ENCODE peak calls at places on chromosomes 7 and 10, in eight cellular contexts. D is nucleus accumbens; C is NCI-H345; S is Panc1; J is activated CD8-positive, alpha-beta memory T cell treated with anti-CD3 and anti-CD28 coated beads for 24 hours; G is AG10803; V is CD8-positive, alpha-beta T cell; F is A549. I is an unnamed sample.

GRCh38 chr7:86955895-86956503 is 103.5 kb downstream of the ELAPOR2 start:
- DNase-seq in J (no peak), D (no peak), S (no peak), F (no peak), C (no peak), G (no peak), V (no peak), I (no peak)

GRCh38 chr10:46255696-46256355 is 31.0 kb upstream of the ANTXRL start:
- DNase-seq in S (no peak), V (no peak), G (peak; percentile 24), J (peak; percentile 81), C (no peak), D (peak; percentile 12), F (peak; percentile 75), I (peak; percentile 52)

GRCh38 chr7:101816499-101817030 is 861 bp upstream of the CUX1 start:
- DNase-seq in J (peak; percentile 61), C (peak; percentile 27), D (peak; percentile 18), G (peak; percentile 47), F (peak; percentile 52), V (no peak), S (no peak), I (peak; percentile 87)

GRCh38 chr10:89738551-89739209 is 37.3 kb downstream of the KIF20B start:
- DNase-seq in J (no peak), V (no peak), G (peak; percentile 2), F (no peak), D (no peak), S (no peak), C (no peak), I (peak; percentile 52)

GRCh38 chr7:51376420-51377092 is 59.9 kb upstream of the COBL start:
- DNase-seq in V (no peak), D (no peak), J (no peak), C (peak; percentile 37), F (peak; percentile 89), G (no peak), S (no peak), I (no peak)

GRCh38 chr10:109898666-109899577 is 24.4 kb downstream of the XPNPEP1 start:
- DNase-seq in S (no peak), G (peak; percentile 22), F (no peak), D (no peak), J (no peak), V (no peak), C (no peak), I (no peak)

GRCh38 chr7:30760514-30761213 is 8.7 kb downstream of the INMT start:
- DNase-seq in G (no peak), C (no peak), F (no peak), J (no peak), D (no peak), S (no peak), V (no peak), I (no peak)

GRCh38 chr10:132245056-132245455 is 58.3 kb downstream of the DPYSL4 start:
- DNase-seq in G (no peak), J (no peak), C (no peak), D (no peak), F (no peak), S (no peak), V (no peak), I (no peak)

GRCh38 chr7:140200102-140200989 is 23.6 kb upstream of the KDM7A start:
- DNase-seq in D (no peak), S (peak; percentile 69), J (no peak), F (peak; percentile 81), G (peak; percentile 46), C (no peak), V (no peak), I (no peak)

GRCh38 chr7:90933984-90934383 is 330.2 kb upstream of the FZD1 start:
- DNase-seq in F (no peak), J (no peak), V (no peak), G (no peak), C (no peak), S (no peak), D (no peak), I (no peak)

GRCh38 chr10:3902054-3902808 is 117.2 kb upstream of the KLF6 start:
- DNase-seq in S (no peak), G (peak; percentile 62), C (no peak), J (no peak), D (no peak), V (peak; percentile 7), F (no peak), I (peak; percentile 72)

GRCh38 chr10:104351919-104352318 is 1.7 kb upstream of the CFAP58 start:
- DNase-seq in V (no peak), C (no peak), F (no peak), D (no peak), S (no peak), G (no peak), J (no peak), I (no peak)

GRCh38 chr7:131859162-131859821 is 302.9 kb upstream of the PODXL start:
- DNase-seq in D (peak; percentile 16), V (no peak), S (peak; percentile 59), C (peak; percentile 66), F (peak; percentile 77), J (peak; percentile 64), G (peak; percentile 75), I (peak; percentile 73)

GRCh38 chr7:44749992-44750391 is 1.3 kb downstream of the ZMIZ2 start:
- DNase-seq in C (no peak), V (no peak), J (no peak), F (no peak), D (no peak), S (no peak), G (no peak), I (no peak)

GRCh38 chr7:31782411-31782991 is 95.5 kb downstream of the PPP1R17 start:
- DNase-seq in J (no peak), G (peak; percentile 68), F (peak; percentile 75), C (peak; percentile 57), V (no peak), S (peak; percentile 38), D (no peak), I (peak; percentile 63)

GRCh38 chr10:986881-987634 is 1.2 kb upstream of the GTPBP4 start:
- DNase-seq in G (peak; percentile 94), D (no peak), V (no peak), J (no peak), S (no peak), F (no peak), C (no peak), I (no peak)

GRCh38 chr7:131540491-131541162 is 15.8 kb downstream of the PODXL start:
- DNase-seq in V (no peak), S (no peak), G (no peak), C (no peak), F (peak; percentile 48), D (no peak), J (no peak), I (no peak)

GRCh38 chr10:119893845-119894427 is 1.4 kb downstream of the SEC23IP start:
- DNase-seq in D (no peak), V (no peak), F (no peak), C (no peak), S (no peak), J (no peak), G (no peak), I (no peak)

GRCh38 chr7:101659706-101660105 is 30.6 kb upstream of the MYL10 start:
- DNase-seq in C (no peak), F (no peak), S (no peak), D (no peak), J (no peak), V (no peak), G (no peak), I (no peak)

GRCh38 chr10:52571018-52571417 is 201.6 kb downstream of the MBL2 start:
- DNase-seq in C (no peak), J (no peak), F (no peak), D (no peak), S (no peak), V (no peak), G (peak; percentile 48), I (no peak)

GRCh38 chr7:65840446-65840845 is 32.4 kb upstream of the VKORC1L1 start:
- DNase-seq in D (no peak), F (no peak), J (no peak), S (peak; percentile 33), C (peak; percentile 5), G (no peak), V (no peak), I (peak; percentile 56)

GRCh38 chr7:114086491-114086905 is 167.7 kb upstream of the PPP1R3A start:
- DNase-seq in S (no peak), C (peak; percentile 35), G (no peak), D (no peak), F (no peak), V (no peak), J (no peak), I (peak; percentile 38)

GRCh38 chr7:124034754-124035100 is 1.9 kb upstream of the TMEM229A start:
- DNase-seq in F (no peak), J (no peak), V (no peak), C (no peak), G (no peak), D (no peak), S (no peak), I (no peak)

GRCh38 chr7:128791968-128792319 is at the start of gene CCDC136:
- DNase-seq in J (peak; percentile 56), C (no peak), G (no peak), S (no peak), F (no peak), V (no peak), D (no peak), I (no peak)

GRCh38 chr7:127504715-127505114 is 80.7 kb downstream of the GCC1 start:
- DNase-seq in D (no peak), J (peak; percentile 60), F (peak; percentile 29), S (no peak), C (no peak), V (no peak), G (peak; percentile 16), I (peak; percentile 24)

GRCh38 chr10:76558586-76558985 is 1079.0 kb downstream of the KCNMA1 start:
- DNase-seq in D (no peak), V (no peak), J (no peak), S (no peak), F (no peak), G (peak; percentile 92), C (no peak), I (no peak)

GRCh38 chr7:35024298-35024697 is 13.0 kb downstream of the DPY19L1 start:
- DNase-seq in V (no peak), S (no peak), C (no peak), G (no peak), D (no peak), J (no peak), F (no peak), I (no peak)

GRCh38 chr10:68231106-68231901 is 609 bp downstream of the ATOH7 start:
- DNase-seq in V (no peak), G (peak; percentile 60), F (peak; percentile 84), S (peak; percentile 48), J (peak; percentile 80), D (peak; percentile 77), C (peak; percentile 64), I (peak; percentile 92)

GRCh38 chr7:70679666-70680065 is 452.3 kb upstream of the GALNT17 start:
- DNase-seq in G (peak; percentile 78), S (no peak), F (no peak), J (no peak), V (no peak), C (no peak), D (no peak), I (peak; percentile 43)

GRCh38 chr10:106571216-106571954 is 593.1 kb downstream of the SORCS1 start:
- DNase-seq in S (peak; percentile 24), F (peak; percentile 20), D (peak; percentile 30), J (no peak), G (peak; percentile 53), V (no peak), C (no peak), I (peak; percentile 8)

GRCh38 chr7:101823596-101823995 is 6.2 kb downstream of the CUX1 start:
- DNase-seq in J (no peak), V (no peak), S (no peak), D (no peak), C (no peak), F (no peak), G (peak; percentile 39), I (no peak)

GRCh38 chr7:12583181-12583580 is 12.7 kb downstream of the SCIN start:
- DNase-seq in C (no peak), F (no peak), J (no peak), V (no peak), S (no peak), G (peak; percentile 51), D (no peak), I (no peak)

GRCh38 chr10:45425628-45426563 is 51.9 kb downstream of the ALOX5 start:
- DNase-seq in F (peak; percentile 34), J (no peak), V (no peak), G (no peak), S (no peak), C (no peak), D (no peak), I (no peak)

GRCh38 chr10:45660876-45661411 is 11.6 kb downstream of the ZFAND4 start:
- DNase-seq in J (no peak), D (no peak), V (no peak), G (no peak), C (no peak), S (no peak), F (no peak), I (no peak)

I was measured in GM20000.